ENCODE peak calls at places on chromosomes 13 and 19, in nine cellular contexts. B is T-helper 2 cell; N is AG09309; R is HEK293T; U is RWPE1; Y is stimulated activated CD8-positive, alpha-beta memory T cell treated with anti-CD3 and anti-CD28 coated beads, Interleukin-2, amount 100 ng/mL, for 1 hour; X is endothelial cell; F is Peyer's patch; P is IMR-90. G is an unnamed sample.

GRCh38 chr19:40466219-40467006 is at the start of gene SPTBN4:
- DNase-seq in U (no peak), R (no peak), P (no peak), X (no peak), N (no peak), Y (peak; percentile 47), F (no peak), B (peak; percentile 63), G (peak; percentile 56)

GRCh38 chr13:99967884-99968520 is 3.6 kb downstream of the ZIC5 start:
- DNase-seq in B (no peak), N (no peak), U (no peak), Y (no peak), F (no peak), X (peak; percentile 18), R (no peak), P (no peak), G (no peak)

GRCh38 chr13:96984061-96984508 is 10.2 kb downstream of the OXGR1 start:
- DNase-seq in P (no peak), F (peak; percentile 59), U (peak; percentile 24), B (no peak), N (no peak), R (no peak), Y (no peak), X (peak; percentile 28), G (peak; percentile 66)

GRCh38 chr13:43994999-43995859 is 115.5 kb downstream of the LACC1 start:
- DNase-seq in R (no peak), F (peak; percentile 59), U (no peak), Y (no peak), N (no peak), P (no peak), B (no peak), X (no peak), G (no peak)

GRCh38 chr19:42419309-42419708 is 7.9 kb downstream of the LIPE start:
- DNase-seq in U (no peak), F (no peak), B (no peak), P (no peak), X (no peak), N (no peak), Y (no peak), R (no peak), G (no peak)

GRCh38 chr13:50941146-50941545 is 31.6 kb downstream of the RNASEH2B start:
- DNase-seq in X (no peak), Y (no peak), F (no peak), N (no peak), P (no peak), R (no peak), U (no peak), B (no peak), G (no peak)

GRCh38 chr19:46631481-46631880 is 4.5 kb downstream of the GNG8 start:
- DNase-seq in Y (no peak), X (no peak), N (no peak), P (peak; percentile 61), U (no peak), B (no peak), F (no peak), R (no peak), G (no peak)

GRCh38 chr19:13812544-13812943 is 17.3 kb downstream of the ZSWIM4 start:
- DNase-seq in U (no peak), F (no peak), N (no peak), B (no peak), Y (no peak), R (no peak), P (no peak), X (no peak), G (no peak)

GRCh38 chr19:2977686-2978466 is 512 bp downstream of the TLE6 start:
- DNase-seq in Y (no peak), B (no peak), F (no peak), R (no peak), X (no peak), P (no peak), U (no peak), N (no peak), G (peak; percentile 64)

GRCh38 chr13:28531195-28531955 is 36.4 kb upstream of the FLT1 start:
- DNase-seq in U (no peak), B (no peak), X (peak; percentile 81), R (peak; percentile 61), N (no peak), Y (no peak), F (peak; percentile 55), P (peak; percentile 30), G (peak; percentile 36)

GRCh38 chr13:113946409-113947181 is 27.3 kb downstream of the C13orf46 start:
- DNase-seq in F (peak; percentile 46), U (no peak), B (no peak), R (no peak), Y (no peak), N (no peak), P (no peak), X (no peak), G (no peak)

GRCh38 chr19:7506385-7507328 is 9.2 kb upstream of the ZNF358 start:
- DNase-seq in X (peak; percentile 37), P (peak; percentile 48), F (peak; percentile 95), U (peak; percentile 84), R (peak; percentile 87), B (peak; percentile 18), N (no peak), Y (no peak), G (peak; percentile 61)

GRCh38 chr13:24539500-24540165 is 27.1 kb upstream of the PARP4 start:
- DNase-seq in Y (no peak), R (no peak), X (no peak), N (no peak), F (no peak), U (no peak), B (no peak), P (no peak), G (no peak)

GRCh38 chr19:10655457-10656312 is 1.5 kb downstream of the ILF3 start:
- DNase-seq in U (no peak), B (no peak), P (peak; percentile 44), Y (no peak), F (no peak), R (no peak), X (peak; percentile 22), N (no peak), G (no peak)

GRCh38 chr13:112983428-112984196 is 14.6 kb downstream of the MCF2L start:
- DNase-seq in Y (no peak), R (no peak), F (peak; percentile 69), N (no peak), P (no peak), B (no peak), U (no peak), X (no peak), G (no peak)

GRCh38 chr13:61410669-61411297 is 4.9 kb downstream of the PCDH20 start:
- DNase-seq in U (peak; percentile 11), N (no peak), Y (no peak), P (peak; percentile 8), F (no peak), R (peak; percentile 10), X (no peak), B (no peak), G (no peak)

GRCh38 chr13:59368652-59369051 is 795.1 kb downstream of the DIAPH3 start:
- DNase-seq in U (no peak), N (no peak), R (no peak), P (no peak), F (no peak), Y (no peak), B (no peak), X (no peak), G (no peak)

GRCh38 chr13:46675016-46675415 is 121.9 kb downstream of the ESD start:
- DNase-seq in B (no peak), F (no peak), R (peak; percentile 26), Y (no peak), P (no peak), X (no peak), U (no peak), N (no peak), G (no peak)

GRCh38 chr19:36209372-36209771 is 5.1 kb downstream of the ZNF565 start:
- DNase-seq in Y (no peak), F (no peak), X (no peak), B (no peak), R (no peak), P (no peak), N (no peak), U (no peak), G (no peak)

GRCh38 chr19:4130635-4131438 is 6.9 kb upstream of the MAP2K2 start:
- DNase-seq in N (no peak), F (peak; percentile 77), P (peak; percentile 90), R (no peak), Y (no peak), B (no peak), X (no peak), U (peak; percentile 61), G (no peak)

GRCh38 chr19:18633321-18633720 is 3.5 kb upstream of the KLHL26 start:
- DNase-seq in F (no peak), B (no peak), X (no peak), R (no peak), Y (no peak), P (no peak), N (no peak), U (no peak), G (no peak)

GRCh38 chr13:90954605-90955004 is 392.9 kb upstream of the MIR17HG start:
- DNase-seq in P (no peak), N (no peak), X (no peak), Y (no peak), F (no peak), R (no peak), U (no peak), B (no peak), G (no peak)